ENCODE peak calls at places on chromosome 3, in six cellular contexts. E is AG08396; U is activated CD4-positive, CD25-positive, alpha-beta regulatory T cell treated with anti-CD3 and anti-CD28 coated beads, Interleukin-2, amount 50 U/mL, for 16 hours; G is OCI-M1; Q is MM.1S; P is HFFc6. V is an unnamed sample.
A peak's percentile ranks its signal among the peaks of the same experiment; 100 is the strongest.

GRCh38 chr3:38554127-38554827 is 58.1 kb downstream of the EXOG start:
- DNase-seq in Q (no peak), G (no peak), U (no peak), E (no peak), P (no peak), V (no peak)

GRCh38 chr3:196431193-196432136 is 762 bp downstream of the UBXN7 start:
- DNase-seq in P (peak; percentile 70), G (peak; percentile 68), E (peak; percentile 57), Q (peak; percentile 73), U (no peak), V (peak; percentile 63)

GRCh38 chr3:186492594-186492993 is 51.6 kb downstream of the CRYGS start:
- DNase-seq in G (no peak), E (no peak), P (no peak), Q (no peak), U (no peak), V (no peak)

GRCh38 chr3:168002786-168003368 is 92.8 kb downstream of the GOLIM4 start:
- DNase-seq in G (peak; percentile 58), E (no peak), U (no peak), P (peak; percentile 76), Q (no peak), V (no peak)

GRCh38 chr3:55654123-55654787 is 167.1 kb upstream of the WNT5A start:
- DNase-seq in U (no peak), G (no peak), E (no peak), Q (peak; percentile 93), P (no peak), V (no peak)

GRCh38 chr3:129324855-129325254 is 46.2 kb downstream of the HMCES start:
- DNase-seq in U (no peak), E (no peak), Q (no peak), P (no peak), G (no peak), V (no peak)

GRCh38 chr3:124234852-124235252 is 242.9 kb upstream of the ROPN1 start:
- DNase-seq in E (no peak), Q (no peak), P (no peak), G (no peak), U (no peak), V (no peak)

GRCh38 chr3:4416961-4417360 is 50.1 kb downstream of the SUMF1 start:
- DNase-seq in Q (no peak), G (no peak), E (peak; percentile 62), P (peak; percentile 95), U (no peak), V (peak; percentile 64)

GRCh38 chr3:43641306-43642114 is 19.7 kb upstream of the ANO10 start:
- DNase-seq in U (no peak), P (no peak), G (no peak), Q (no peak), E (no peak), V (no peak)

GRCh38 chr3:86990734-86991481 is at the start of gene VGLL3:
- DNase-seq in E (peak; percentile 79), Q (peak; percentile 50), P (peak; percentile 84), U (no peak), G (no peak), V (peak; percentile 72)

GRCh38 chr3:140655678-140656077 is 22.2 kb upstream of the TRIM42 start:
- DNase-seq in Q (no peak), G (no peak), U (no peak), P (no peak), E (no peak), V (no peak)

GRCh38 chr3:148955544-148956346 is 35.6 kb upstream of the GYG1 start:
- DNase-seq in P (peak; percentile 91), E (peak; percentile 68), U (no peak), Q (peak; percentile 52), G (peak; percentile 60), V (peak; percentile 50)

GRCh38 chr3:39267631-39268553 is 11.9 kb downstream of the CX3CR1 start:
- DNase-seq in Q (no peak), G (peak; percentile 54), E (no peak), P (no peak), U (peak; percentile 31), V (no peak)

GRCh38 chr3:194093822-194094221 is 42.1 kb upstream of the HES1 start:
- DNase-seq in G (no peak), U (no peak), Q (no peak), E (no peak), P (no peak), V (no peak)

GRCh38 chr3:185442031-185442430 is 56.8 kb downstream of the TMEM41A start:
- DNase-seq in E (no peak), P (no peak), U (no peak), G (no peak), Q (no peak), V (no peak)

GRCh38 chr3:79361748-79362378 is 405.9 kb downstream of the ROBO1 start:
- DNase-seq in P (peak; percentile 52), U (no peak), G (peak; percentile 64), Q (peak; percentile 60), E (no peak), V (no peak)

GRCh38 chr3:15241341-15241740 is 35.3 kb downstream of the CAPN7 start:
- DNase-seq in Q (peak; percentile 34), P (no peak), G (peak; percentile 37), E (no peak), U (no peak), V (no peak)

GRCh38 chr3:86801921-86802320 is 189.0 kb downstream of the VGLL3 start:
- DNase-seq in E (no peak), G (no peak), P (peak; percentile 38), U (no peak), Q (no peak), V (peak; percentile 21)

GRCh38 chr3:98593046-98593936 is at the start of gene CPOX:
- DNase-seq in Q (peak; percentile 90), G (peak; percentile 97), U (peak; percentile 68), E (peak; percentile 92), P (peak; percentile 77), V (peak; percentile 88)

GRCh38 chr3:133137042-133137393 is 98.8 kb downstream of the TMEM108 start:
- DNase-seq in G (no peak), E (no peak), Q (no peak), P (no peak), U (no peak), V (no peak)

GRCh38 chr3:2301361-2301760 is 202.7 kb downstream of the CNTN4 start:
- DNase-seq in P (no peak), G (no peak), Q (no peak), E (no peak), U (no peak), V (no peak)

V was measured in hepatic stellate cell.